ENCODE peak calls at places on chromosomes 6 and 20, in ten cellular contexts. A is pancreas; W is CD8-positive, alpha-beta memory T cell; L is neuronal stem cell; Z is psoas muscle; J is small intestine; X is IMR-90; H is stomach; S is CD4-positive, CD25-positive, alpha-beta regulatory T cell; T is AG04450. B is an unnamed sample.

GRCh38 chr20:33187491-33187890 is 19.5 kb downstream of the BPIFA2 start:
- DNase-seq in A (no peak), H (no peak), Z (no peak), J (no peak), T (no peak), L (no peak), W (no peak), S (no peak), X (no peak), B (no peak)

GRCh38 chr6:107957165-107957908 is 671 bp downstream of the SEC63 start:
- DNase-seq in Z (peak; percentile 37), X (peak; percentile 77), W (peak; percentile 42), H (peak; percentile 46), J (peak; percentile 54), L (peak; percentile 43), A (peak; percentile 48), S (peak; percentile 64), T (peak; percentile 53), B (peak; percentile 61)

GRCh38 chr6:82741325-82741995 is 324.2 kb downstream of the UBE3D start:
- DNase-seq in Z (no peak), A (no peak), L (no peak), J (no peak), X (no peak), T (no peak), S (no peak), H (no peak), W (no peak), B (no peak)

GRCh38 chr20:41619360-41620115 is 1.4 kb upstream of the CHD6 start:
- DNase-seq in X (peak; percentile 28), S (no peak), L (no peak), A (no peak), H (no peak), J (no peak), Z (no peak), W (no peak), T (no peak), B (no peak)

GRCh38 chr20:63966944-63967322 is 2.8 kb downstream of the ZNF512B start:
- DNase-seq in H (no peak), S (no peak), A (no peak), Z (no peak), X (no peak), J (no peak), W (no peak), T (no peak), L (no peak), B (no peak)

GRCh38 chr20:58213112-58213511 is 15.3 kb downstream of the ANKRD60 start:
- DNase-seq in X (no peak), Z (no peak), J (no peak), L (no peak), A (no peak), S (no peak), T (no peak), H (no peak), W (no peak), B (no peak)

GRCh38 chr6:125944434-125944816 is 12.1 kb upstream of the HINT3 start:
- DNase-seq in T (no peak), S (no peak), Z (peak; percentile 30), W (no peak), J (peak; percentile 89), X (peak; percentile 88), H (peak; percentile 90), A (peak; percentile 80), L (no peak), B (no peak)

GRCh38 chr20:1391640-1392442 is 1.0 kb downstream of the FKBP1A start:
- DNase-seq in H (no peak), X (peak; percentile 43), W (no peak), L (no peak), J (peak; percentile 23), Z (no peak), S (no peak), T (no peak), A (no peak), B (peak; percentile 7)

GRCh38 chr20:46004813-46005505 is 3.7 kb upstream of the MMP9 start:
- DNase-seq in T (no peak), H (peak; percentile 47), L (no peak), W (peak; percentile 28), X (no peak), S (peak; percentile 44), A (no peak), Z (no peak), J (peak; percentile 46), B (peak; percentile 74)

GRCh38 chr6:8131265-8131897 is 29.0 kb upstream of the EEF1E1 start:
- DNase-seq in H (peak; percentile 54), J (peak; percentile 46), L (peak; percentile 77), Z (no peak), T (peak; percentile 39), W (no peak), S (peak; percentile 8), X (peak; percentile 70), A (no peak), B (peak; percentile 10)

GRCh38 chr6:45378324-45378926 is 691 bp upstream of the SUPT3H start:
- DNase-seq in A (peak; percentile 23), Z (peak; percentile 32), J (no peak), X (no peak), W (peak; percentile 3), S (no peak), H (peak; percentile 27), T (peak; percentile 23), L (no peak), B (no peak)

GRCh38 chr20:24755411-24755922 is 193.6 kb upstream of the CST7 start:
- DNase-seq in T (no peak), Z (no peak), X (no peak), L (no peak), S (no peak), W (no peak), J (peak; percentile 6), A (peak; percentile 42), H (peak; percentile 18), B (no peak)

GRCh38 chr20:56003966-56004365 is 1.4 kb downstream of the CBLN4 start:
- DNase-seq in H (no peak), Z (peak; percentile 14), J (no peak), W (no peak), T (no peak), A (no peak), S (no peak), X (no peak), L (peak; percentile 48), B (no peak)
- H3K9me3 ChIP-seq in H (no peaks in the 10 kb centered on the region), Z (no peaks in the 10 kb centered on the region), J (no peaks in the 10 kb centered on the region), W (no peaks in the 10 kb centered on the region), T (peaks cover 38% of the 10 kb centered on the region), A (no peaks in the 10 kb centered on the region), S (no peaks in the 10 kb centered on the region), X (peaks cover 31% of the 10 kb centered on the region), L (peaks cover 1% of the 10 kb centered on the region), B (no peaks in the 10 kb centered on the region)

GRCh38 chr6:49325901-49326300 is 137.2 kb downstream of the MMUT start:
- DNase-seq in X (no peak), A (no peak), W (no peak), J (no peak), T (no peak), Z (no peak), L (no peak), S (no peak), H (no peak), B (no peak)
- H3K27ac ChIP-seq in X (no peak overlapping the region), A (no peak overlapping the region), W (no peak overlapping the region), J (no peak overlapping the region), T (no peak overlapping the region), Z (peak overlapping the region; percentile 36), L (no peak overlapping the region), S (no peak overlapping the region), H (no peak overlapping the region), B (no peak overlapping the region)

GRCh38 chr6:102137859-102138258 is 744.4 kb downstream of the GRIK2 start:
- DNase-seq in S (no peak), A (no peak), Z (no peak), T (no peak), X (no peak), H (no peak), W (no peak), L (no peak), J (no peak), B (no peak)
- H3K9me3 ChIP-seq in S (peaks cover 3% of the 10 kb centered on the region), A (no peaks in the 10 kb centered on the region), Z (no peaks in the 10 kb centered on the region), T (no peaks in the 10 kb centered on the region), X (peaks cover 3% of the 10 kb centered on the region), H (no peaks in the 10 kb centered on the region), W (no peaks in the 10 kb centered on the region), L (no peaks in the 10 kb centered on the region), J (no peaks in the 10 kb centered on the region), B (no peaks in the 10 kb centered on the region)

GRCh38 chr6:101208152-101208551 is 185.4 kb upstream of the GRIK2 start:
- DNase-seq in L (no peak), T (no peak), H (no peak), X (no peak), S (no peak), W (no peak), Z (no peak), A (no peak), J (peak; percentile 95), B (no peak)
- H3K27ac ChIP-seq in L (no peak overlapping the region), T (no peak overlapping the region), H (no peak overlapping the region), X (no peak overlapping the region), S (no peak overlapping the region), W (no peak overlapping the region), Z (no peak overlapping the region), A (no peak overlapping the region), J (no peak overlapping the region), B (no peak overlapping the region)

GRCh38 chr20:56004611-56005388 is 519 bp downstream of the CBLN4 start:
- DNase-seq in L (peak; percentile 12), W (no peak), Z (no peak), H (no peak), T (no peak), X (no peak), J (no peak), S (no peak), A (no peak), B (no peak)

GRCh38 chr20:56005389-56005715 is at the start of gene CBLN4:
- DNase-seq in A (no peak), H (no peak), S (no peak), J (no peak), Z (no peak), L (no peak), X (no peak), W (no peak), T (no peak), B (no peak)

GRCh38 chr20:56001106-56001785 is 4.1 kb downstream of the CBLN4 start:
- DNase-seq in A (peak; percentile 8), W (no peak), X (no peak), J (peak; percentile 2), T (no peak), H (no peak), Z (no peak), L (no peak), S (no peak), B (no peak)

GRCh38 chr20:56003111-56003800 is 2.1 kb downstream of the CBLN4 start:
- DNase-seq in H (no peak), X (no peak), W (no peak), A (no peak), S (no peak), Z (no peak), J (no peak), L (no peak), T (no peak), B (no peak)

DNA sequence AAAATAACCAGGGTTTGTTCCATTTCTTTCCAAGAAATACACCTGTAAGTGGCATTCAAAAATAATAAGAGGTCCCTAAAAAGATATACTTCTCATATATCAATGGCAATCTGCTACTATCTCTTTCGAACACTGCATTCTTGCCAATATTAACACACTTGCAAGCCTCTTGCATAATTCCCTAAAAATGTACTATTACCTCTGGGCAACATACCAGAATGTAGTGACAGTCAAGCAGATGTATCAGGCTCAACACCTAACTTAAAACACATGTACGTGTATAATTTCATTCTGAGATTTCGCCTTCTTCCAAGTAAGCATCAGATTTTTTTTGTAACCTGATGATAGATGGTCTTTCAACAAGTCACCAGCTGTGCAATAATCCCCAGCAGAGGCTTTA is 3.4 kb downstream of the CBLN4 start:
- DNase-seq in Z (no peak), A (no peak), W (no peak), S (no peak), J (no peak), L (no peak), X (no peak), T (no peak), H (no peak), B (no peak)
- H3K9me3 ChIP-seq in Z (no peaks in the 10 kb centered on the region), A (no peaks in the 10 kb centered on the region), W (no peaks in the 10 kb centered on the region), S (no peaks in the 10 kb centered on the region), J (no peaks in the 10 kb centered on the region), L (peaks cover 1% of the 10 kb centered on the region), X (peaks cover 29% of the 10 kb centered on the region), T (peaks cover 38% of the 10 kb centered on the region), H (no peaks in the 10 kb centered on the region), B (no peaks in the 10 kb centered on the region)